ENCODE peak calls at places on chromosomes 16 and 17, in five cellular contexts. One of them, this sample, is unnamed.

GRCh38 chr16:85421338-85422123 is 191.6 kb upstream of the GSE1 start:
- DNase-seq in SW480: no peak
- DNase-seq in ELR: no peak
- DNase-seq in skeletal muscle cell: no peak
- DNase-seq in dorsolateral prefrontal cortex: no peak
- DNase-seq in this sample: no peak

GRCh38 chr17:50052241-50052788 is 3.6 kb upstream of the ITGA3 start:
- DNase-seq in SW480: no peak
- DNase-seq in ELR: no peak
- DNase-seq in skeletal muscle cell: no peak
- DNase-seq in dorsolateral prefrontal cortex: no peak
- DNase-seq in this sample: no peak

GRCh38 chr17:69444023-69444422 is 29.5 kb downstream of the MAP2K6 start:
- DNase-seq in SW480: no peak
- DNase-seq in ELR: no peak
- DNase-seq in skeletal muscle cell: no peak
- DNase-seq in dorsolateral prefrontal cortex: no peak
- DNase-seq in this sample: no peak

GRCh38 chr16:58494981-58495860 is 4.7 kb upstream of the NDRG4 start:
- DNase-seq in SW480: peak
- DNase-seq in ELR: peak
- DNase-seq in skeletal muscle cell: peak
- DNase-seq in dorsolateral prefrontal cortex: peak
- DNase-seq in this sample: peak

GRCh38 chr17:80839401-80839800 is 152.2 kb upstream of the CHMP6 start:
- DNase-seq in SW480: no peak
- DNase-seq in ELR: no peak
- DNase-seq in skeletal muscle cell: no peak
- DNase-seq in dorsolateral prefrontal cortex: no peak
- DNase-seq in this sample: no peak

GRCh38 chr16:74740795-74741304 is 33.8 kb downstream of the FA2H start:
- DNase-seq in SW480: peak
- DNase-seq in ELR: no peak
- DNase-seq in skeletal muscle cell: no peak
- DNase-seq in dorsolateral prefrontal cortex: peak
- DNase-seq in this sample: no peak

GRCh38 chr17:49952912-49953497 is 16.0 kb upstream of the DLX4 start:
- DNase-seq in SW480: peak
- DNase-seq in ELR: peak
- DNase-seq in skeletal muscle cell: peak
- DNase-seq in dorsolateral prefrontal cortex: no peak
- DNase-seq in this sample: no peak

GRCh38 chr17:17129466-17129865 is 76.7 kb downstream of the PLD6 start:
- DNase-seq in SW480: no peak
- DNase-seq in ELR: no peak
- DNase-seq in skeletal muscle cell: no peak
- DNase-seq in dorsolateral prefrontal cortex: no peak
- DNase-seq in this sample: no peak

GRCh38 chr16:87963400-87963799 is 12.2 kb downstream of the BANP start:
- DNase-seq in SW480: no peak
- DNase-seq in ELR: peak
- DNase-seq in skeletal muscle cell: peak
- DNase-seq in dorsolateral prefrontal cortex: no peak
- DNase-seq in this sample: peak

GRCh38 chr17:80455784-80456183 is 20.6 kb downstream of the NPTX1 start:
- DNase-seq in SW480: peak
- DNase-seq in ELR: peak
- DNase-seq in skeletal muscle cell: no peak
- DNase-seq in dorsolateral prefrontal cortex: no peak
- DNase-seq in this sample: no peak

GRCh38 chr16:53083123-53083522 is 28.3 kb downstream of the CHD9 start:
- DNase-seq in SW480: no peak
- DNase-seq in ELR: peak
- DNase-seq in skeletal muscle cell: no peak
- DNase-seq in dorsolateral prefrontal cortex: no peak
- DNase-seq in this sample: no peak

GRCh38 chr17:51701501-51701900 is 441.2 kb downstream of the UTP18 start:
- DNase-seq in SW480: no peak
- DNase-seq in ELR: no peak
- DNase-seq in skeletal muscle cell: no peak
- DNase-seq in dorsolateral prefrontal cortex: no peak
- DNase-seq in this sample: no peak

GRCh38 chr17:74240637-74241036 is 27.3 kb downstream of the TTYH2 start:
- DNase-seq in SW480: no peak
- DNase-seq in ELR: no peak
- DNase-seq in skeletal muscle cell: peak
- DNase-seq in dorsolateral prefrontal cortex: no peak
- DNase-seq in this sample: no peak

GRCh38 chr17:73142763-73143395 is 21.9 kb upstream of the SSTR2 start:
- DNase-seq in SW480: peak
- DNase-seq in ELR: peak
- DNase-seq in skeletal muscle cell: no peak
- DNase-seq in dorsolateral prefrontal cortex: no peak
- DNase-seq in this sample: no peak

GRCh38 chr17:72887917-72888316 is 204.6 kb downstream of the SLC39A11 start:
- DNase-seq in SW480: no peak
- DNase-seq in ELR: no peak
- DNase-seq in skeletal muscle cell: no peak
- DNase-seq in dorsolateral prefrontal cortex: no peak
- DNase-seq in this sample: no peak

GRCh38 chr17:67422887-67423286 is 45.8 kb downstream of the PITPNC1 start:
- DNase-seq in SW480: no peak
- DNase-seq in ELR: no peak
- DNase-seq in skeletal muscle cell: no peak
- DNase-seq in dorsolateral prefrontal cortex: no peak
- DNase-seq in this sample: no peak

GRCh38 chr17:77363821-77364361 is 223.1 kb downstream of the SEC14L1 start:
- DNase-seq in SW480: no peak
- DNase-seq in ELR: peak
- DNase-seq in skeletal muscle cell: no peak
- DNase-seq in dorsolateral prefrontal cortex: no peak
- DNase-seq in this sample: no peak

GRCh38 chr16:88770459-88771293 is 14.3 kb downstream of the PIEZO1 start:
- DNase-seq in SW480: peak
- DNase-seq in ELR: peak
- DNase-seq in skeletal muscle cell: peak
- DNase-seq in dorsolateral prefrontal cortex: no peak
- DNase-seq in this sample: no peak

GRCh38 chr17:69679839-69680238 is 265.3 kb downstream of the MAP2K6 start:
- DNase-seq in SW480: no peak
- DNase-seq in ELR: no peak
- DNase-seq in skeletal muscle cell: no peak
- DNase-seq in dorsolateral prefrontal cortex: no peak
- DNase-seq in this sample: no peak

GRCh38 chr17:39622380-39623006 is 4.3 kb upstream of the PPP1R1B start:
- DNase-seq in SW480: no peak
- DNase-seq in ELR: peak
- DNase-seq in skeletal muscle cell: no peak
- DNase-seq in dorsolateral prefrontal cortex: no peak
- DNase-seq in this sample: no peak

GRCh38 chr17:81603846-81604610 is 32.9 kb downstream of the NPLOC4 start:
- DNase-seq in SW480: no peak
- DNase-seq in ELR: no peak
- DNase-seq in skeletal muscle cell: no peak
- DNase-seq in dorsolateral prefrontal cortex: no peak
- DNase-seq in this sample: no peak

GRCh38 chr16:81539009-81539820 is 94.6 kb downstream of the CMIP start:
- DNase-seq in SW480: no peak
- DNase-seq in ELR: no peak
- DNase-seq in skeletal muscle cell: no peak
- DNase-seq in dorsolateral prefrontal cortex: no peak
- DNase-seq in this sample: no peak

GRCh38 chr16:73794936-73795335 is 501.7 kb upstream of the PSMD7 start:
- DNase-seq in SW480: no peak
- DNase-seq in ELR: no peak
- DNase-seq in skeletal muscle cell: no peak
- DNase-seq in dorsolateral prefrontal cortex: no peak
- DNase-seq in this sample: no peak

GRCh38 chr17:42680331-42680808 is 1.3 kb downstream of the CCR10 start:
- DNase-seq in SW480: no peak
- DNase-seq in ELR: peak
- DNase-seq in skeletal muscle cell: no peak
- DNase-seq in dorsolateral prefrontal cortex: no peak
- DNase-seq in this sample: no peak

GRCh38 chr17:77942111-77942988 is 16.2 kb upstream of the TNRC6C start:
- DNase-seq in SW480: peak
- DNase-seq in ELR: no peak
- DNase-seq in skeletal muscle cell: no peak
- DNase-seq in dorsolateral prefrontal cortex: peak
- DNase-seq in this sample: no peak

GRCh38 chr16:85898521-85899442 is at the start of gene IRF8:
- DNase-seq in SW480: peak
- DNase-seq in ELR: no peak
- DNase-seq in skeletal muscle cell: no peak
- DNase-seq in dorsolateral prefrontal cortex: no peak
- DNase-seq in this sample: no peak

GRCh38 chr16:84967828-84968227 is 43.5 kb downstream of the ZDHHC7 start:
- DNase-seq in SW480: no peak
- DNase-seq in ELR: no peak
- DNase-seq in skeletal muscle cell: no peak
- DNase-seq in dorsolateral prefrontal cortex: no peak
- DNase-seq in this sample: no peak

GRCh38 chr16:89170346-89171215 is 967 bp upstream of the CDH15 start:
- DNase-seq in SW480: peak
- DNase-seq in ELR: peak
- DNase-seq in skeletal muscle cell: no peak
- DNase-seq in dorsolateral prefrontal cortex: no peak
- DNase-seq in this sample: no peak

GRCh38 chr17:35745246-35745645 is 7.8 kb downstream of the GAS2L2 start:
- DNase-seq in SW480: no peak
- DNase-seq in ELR: no peak
- DNase-seq in skeletal muscle cell: no peak
- DNase-seq in dorsolateral prefrontal cortex: no peak
- DNase-seq in this sample: no peak

GRCh38 chr16:3137267-3137666 is 2.4 kb downstream of the ZNF213 start:
- DNase-seq in SW480: no peak
- DNase-seq in ELR: no peak
- DNase-seq in skeletal muscle cell: no peak
- DNase-seq in dorsolateral prefrontal cortex: no peak
- DNase-seq in this sample: no peak

GRCh38 chr17:33457477-33457876 is 164.4 kb upstream of the ASIC2 start:
- DNase-seq in SW480: no peak
- DNase-seq in ELR: no peak
- DNase-seq in skeletal muscle cell: no peak
- DNase-seq in dorsolateral prefrontal cortex: no peak
- DNase-seq in this sample: no peak

GRCh38 chr16:88323546-88324330 is 59.0 kb upstream of the ZNF469 start:
- DNase-seq in SW480: no peak
- DNase-seq in ELR: no peak
- DNase-seq in skeletal muscle cell: no peak
- DNase-seq in dorsolateral prefrontal cortex: no peak
- DNase-seq in this sample: no peak

GRCh38 chr17:35748323-35748960 is 4.6 kb downstream of the GAS2L2 start:
- DNase-seq in SW480: no peak
- DNase-seq in ELR: no peak
- DNase-seq in skeletal muscle cell: no peak
- DNase-seq in dorsolateral prefrontal cortex: no peak
- DNase-seq in this sample: no peak

GRCh38 chr16:87194172-87194571 is 123.0 kb downstream of the C16orf95 start:
- DNase-seq in SW480: no peak
- DNase-seq in ELR: no peak
- DNase-seq in skeletal muscle cell: no peak
- DNase-seq in dorsolateral prefrontal cortex: no peak
- DNase-seq in this sample: no peak

GRCh38 chr16:22008215-22009142 is 568 bp downstream of the MOSMO start:
- DNase-seq in SW480: peak
- DNase-seq in ELR: peak
- DNase-seq in skeletal muscle cell: no peak
- DNase-seq in dorsolateral prefrontal cortex: no peak
- DNase-seq in this sample: no peak

GRCh38 chr16:58336332-58337089 is 41.7 kb upstream of the PRSS54 start:
- DNase-seq in SW480: peak
- DNase-seq in ELR: peak
- DNase-seq in skeletal muscle cell: peak
- DNase-seq in dorsolateral prefrontal cortex: peak
- DNase-seq in this sample: peak

GRCh38 chr17:21066394-21066793 is 23.6 kb upstream of the USP22 start:
- DNase-seq in SW480: no peak
- DNase-seq in ELR: peak
- DNase-seq in skeletal muscle cell: no peak
- DNase-seq in dorsolateral prefrontal cortex: no peak
- DNase-seq in this sample: no peak

GRCh38 chr16:30546115-30546514 is 11.5 kb upstream of the ZNF747 start:
- DNase-seq in SW480: no peak
- DNase-seq in ELR: no peak
- DNase-seq in skeletal muscle cell: no peak
- DNase-seq in dorsolateral prefrontal cortex: no peak
- DNase-seq in this sample: no peak

GRCh38 chr17:55717898-55718735 is 4.5 kb downstream of the TMEM100 start:
- DNase-seq in SW480: peak
- DNase-seq in ELR: peak
- DNase-seq in skeletal muscle cell: no peak
- DNase-seq in dorsolateral prefrontal cortex: peak
- DNase-seq in this sample: no peak

GRCh38 chr17:45981306-45981705 is 17.7 kb upstream of the STH start:
- DNase-seq in SW480: no peak
- DNase-seq in ELR: no peak
- DNase-seq in skeletal muscle cell: no peak
- DNase-seq in dorsolateral prefrontal cortex: no peak
- DNase-seq in this sample: no peak

This sample was measured in BJ.